ENCODE peak calls at places on chromosomes 16 and 17, in six cellular contexts. One of them, this sample, is unnamed.

GRCh38 chr16:62077998-62078397 is 41.8 kb upstream of the CDH8 start:
- DNase-seq in fibroblast of villous mesenchyme: no peak
- DNase-seq in T-helper 1 cell: no peak
- DNase-seq in left ventricle myocardium inferior: no peak
- DNase-seq in activated naive CD8-positive, alpha-beta T cell treated with anti-CD3 and anti-CD28 coated beads for 36 hours: no peak
- DNase-seq in kidney tubule cell: no peak
- DNase-seq in this sample: peak

GRCh38 chr17:73546770-73547345 is 97.4 kb downstream of the SDK2 start:
- DNase-seq in fibroblast of villous mesenchyme: peak
- DNase-seq in T-helper 1 cell: no peak
- DNase-seq in left ventricle myocardium inferior: no peak
- DNase-seq in activated naive CD8-positive, alpha-beta T cell treated with anti-CD3 and anti-CD28 coated beads for 36 hours: peak
- DNase-seq in kidney tubule cell: peak
- DNase-seq in this sample: no peak

GRCh38 chr17:39668141-39668924 is at the start of gene PNMT:
- DNase-seq in fibroblast of villous mesenchyme: peak
- DNase-seq in T-helper 1 cell: peak
- DNase-seq in left ventricle myocardium inferior: peak
- DNase-seq in activated naive CD8-positive, alpha-beta T cell treated with anti-CD3 and anti-CD28 coated beads for 36 hours: peak
- DNase-seq in kidney tubule cell: peak
- DNase-seq in this sample: no peak

GRCh38 chr17:34474706-34475105 is 104.7 kb upstream of the TMEM132E start:
- DNase-seq in fibroblast of villous mesenchyme: no peak
- DNase-seq in T-helper 1 cell: no peak
- DNase-seq in left ventricle myocardium inferior: no peak
- DNase-seq in activated naive CD8-positive, alpha-beta T cell treated with anti-CD3 and anti-CD28 coated beads for 36 hours: no peak
- DNase-seq in kidney tubule cell: no peak
- DNase-seq in this sample: no peak

GRCh38 chr17:10053976-10054551 is 144.3 kb downstream of the GAS7 start:
- DNase-seq in fibroblast of villous mesenchyme: no peak
- DNase-seq in T-helper 1 cell: no peak
- DNase-seq in left ventricle myocardium inferior: no peak
- DNase-seq in activated naive CD8-positive, alpha-beta T cell treated with anti-CD3 and anti-CD28 coated beads for 36 hours: no peak
- DNase-seq in kidney tubule cell: no peak
- DNase-seq in this sample: no peak

GRCh38 chr17:82599674-82600661 is 48.3 kb downstream of the WDR45B start:
- DNase-seq in fibroblast of villous mesenchyme: no peak
- DNase-seq in T-helper 1 cell: no peak
- DNase-seq in left ventricle myocardium inferior: no peak
- DNase-seq in activated naive CD8-positive, alpha-beta T cell treated with anti-CD3 and anti-CD28 coated beads for 36 hours: no peak
- DNase-seq in kidney tubule cell: no peak
- DNase-seq in this sample: no peak

GRCh38 chr17:62672957-62673356 is 45.5 kb downstream of the MRC2 start:
- DNase-seq in fibroblast of villous mesenchyme: no peak
- DNase-seq in T-helper 1 cell: no peak
- DNase-seq in left ventricle myocardium inferior: no peak
- DNase-seq in activated naive CD8-positive, alpha-beta T cell treated with anti-CD3 and anti-CD28 coated beads for 36 hours: no peak
- DNase-seq in kidney tubule cell: no peak
- DNase-seq in this sample: no peak

GRCh38 chr17:58525239-58525638 is 10.8 kb upstream of the MTMR4 start:
- DNase-seq in fibroblast of villous mesenchyme: peak
- DNase-seq in T-helper 1 cell: no peak
- DNase-seq in left ventricle myocardium inferior: peak
- DNase-seq in activated naive CD8-positive, alpha-beta T cell treated with anti-CD3 and anti-CD28 coated beads for 36 hours: no peak
- DNase-seq in kidney tubule cell: no peak
- DNase-seq in this sample: no peak

GRCh38 chr16:55263271-55264250 is 60.4 kb upstream of the IRX6 start:
- DNase-seq in fibroblast of villous mesenchyme: no peak
- DNase-seq in T-helper 1 cell: no peak
- DNase-seq in left ventricle myocardium inferior: no peak
- DNase-seq in activated naive CD8-positive, alpha-beta T cell treated with anti-CD3 and anti-CD28 coated beads for 36 hours: no peak
- DNase-seq in kidney tubule cell: no peak
- DNase-seq in this sample: no peak

GRCh38 chr16:81189100-81189664 is 49.3 kb upstream of the BCO1 start:
- DNase-seq in fibroblast of villous mesenchyme: peak
- DNase-seq in T-helper 1 cell: no peak
- DNase-seq in left ventricle myocardium inferior: peak
- DNase-seq in activated naive CD8-positive, alpha-beta T cell treated with anti-CD3 and anti-CD28 coated beads for 36 hours: no peak
- DNase-seq in kidney tubule cell: no peak
- DNase-seq in this sample: no peak

GRCh38 chr17:30113213-30113612 is 3.4 kb upstream of the NSRP1 start:
- DNase-seq in fibroblast of villous mesenchyme: peak
- DNase-seq in T-helper 1 cell: no peak
- DNase-seq in left ventricle myocardium inferior: no peak
- DNase-seq in activated naive CD8-positive, alpha-beta T cell treated with anti-CD3 and anti-CD28 coated beads for 36 hours: peak
- DNase-seq in kidney tubule cell: peak
- DNase-seq in this sample: peak

GRCh38 chr16:67910162-67910561 is 17.1 kb downstream of the PSKH1 start:
- DNase-seq in fibroblast of villous mesenchyme: peak
- DNase-seq in T-helper 1 cell: no peak
- DNase-seq in left ventricle myocardium inferior: no peak
- DNase-seq in activated naive CD8-positive, alpha-beta T cell treated with anti-CD3 and anti-CD28 coated beads for 36 hours: peak
- DNase-seq in kidney tubule cell: no peak
- DNase-seq in this sample: no peak

GRCh38 chr16:84141143-84141670 is 3.8 kb downstream of the HSDL1 start:
- DNase-seq in fibroblast of villous mesenchyme: no peak
- DNase-seq in T-helper 1 cell: no peak
- DNase-seq in left ventricle myocardium inferior: no peak
- DNase-seq in activated naive CD8-positive, alpha-beta T cell treated with anti-CD3 and anti-CD28 coated beads for 36 hours: peak
- DNase-seq in kidney tubule cell: no peak
- DNase-seq in this sample: no peak

GRCh38 chr17:7838291-7839075 is 4.5 kb downstream of the KDM6B start:
- DNase-seq in fibroblast of villous mesenchyme: peak
- DNase-seq in T-helper 1 cell: no peak
- DNase-seq in left ventricle myocardium inferior: no peak
- DNase-seq in activated naive CD8-positive, alpha-beta T cell treated with anti-CD3 and anti-CD28 coated beads for 36 hours: peak
- DNase-seq in kidney tubule cell: peak
- DNase-seq in this sample: no peak

GRCh38 chr17:44749076-44750020 is 9.4 kb upstream of the ADAM11 start:
- DNase-seq in fibroblast of villous mesenchyme: no peak
- DNase-seq in T-helper 1 cell: no peak
- DNase-seq in left ventricle myocardium inferior: peak
- DNase-seq in activated naive CD8-positive, alpha-beta T cell treated with anti-CD3 and anti-CD28 coated beads for 36 hours: no peak
- DNase-seq in kidney tubule cell: no peak
- DNase-seq in this sample: no peak

GRCh38 chr16:85173077-85173980 is 61.1 kb upstream of the CIBAR2 start:
- DNase-seq in fibroblast of villous mesenchyme: peak
- DNase-seq in T-helper 1 cell: no peak
- DNase-seq in left ventricle myocardium inferior: no peak
- DNase-seq in activated naive CD8-positive, alpha-beta T cell treated with anti-CD3 and anti-CD28 coated beads for 36 hours: no peak
- DNase-seq in kidney tubule cell: peak
- DNase-seq in this sample: no peak

GRCh38 chr17:22310717-22311686 is 618.7 kb downstream of the KCNJ18 start:
- DNase-seq in fibroblast of villous mesenchyme: no peak
- DNase-seq in T-helper 1 cell: no peak
- DNase-seq in left ventricle myocardium inferior: no peak
- DNase-seq in activated naive CD8-positive, alpha-beta T cell treated with anti-CD3 and anti-CD28 coated beads for 36 hours: no peak
- DNase-seq in kidney tubule cell: no peak
- DNase-seq in this sample: no peak

GRCh38 chr16:1379863-1380174 is 28.1 kb downstream of the GNPTG start:
- DNase-seq in fibroblast of villous mesenchyme: no peak
- DNase-seq in T-helper 1 cell: no peak
- DNase-seq in left ventricle myocardium inferior: no peak
- DNase-seq in activated naive CD8-positive, alpha-beta T cell treated with anti-CD3 and anti-CD28 coated beads for 36 hours: no peak
- DNase-seq in kidney tubule cell: no peak
- DNase-seq in this sample: peak

GRCh38 chr16:50114357-50115129 is 38.6 kb upstream of the TENT4B start:
- DNase-seq in fibroblast of villous mesenchyme: no peak
- DNase-seq in T-helper 1 cell: no peak
- DNase-seq in left ventricle myocardium inferior: no peak
- DNase-seq in activated naive CD8-positive, alpha-beta T cell treated with anti-CD3 and anti-CD28 coated beads for 36 hours: no peak
- DNase-seq in kidney tubule cell: peak
- DNase-seq in this sample: peak

GRCh38 chr16:58651965-58652348 is 22.3 kb upstream of the CNOT1 start:
- DNase-seq in fibroblast of villous mesenchyme: peak
- DNase-seq in T-helper 1 cell: no peak
- DNase-seq in left ventricle myocardium inferior: no peak
- DNase-seq in activated naive CD8-positive, alpha-beta T cell treated with anti-CD3 and anti-CD28 coated beads for 36 hours: no peak
- DNase-seq in kidney tubule cell: peak
- DNase-seq in this sample: peak

GRCh38 chr16:53743149-53743566 is 39.2 kb downstream of the FTO start:
- DNase-seq in fibroblast of villous mesenchyme: peak
- DNase-seq in T-helper 1 cell: no peak
- DNase-seq in left ventricle myocardium inferior: no peak
- DNase-seq in activated naive CD8-positive, alpha-beta T cell treated with anti-CD3 and anti-CD28 coated beads for 36 hours: no peak
- DNase-seq in kidney tubule cell: peak
- DNase-seq in this sample: peak

GRCh38 chr17:57294075-57294474 is 37.8 kb downstream of the MSI2 start:
- DNase-seq in fibroblast of villous mesenchyme: no peak
- DNase-seq in T-helper 1 cell: no peak
- DNase-seq in left ventricle myocardium inferior: no peak
- DNase-seq in activated naive CD8-positive, alpha-beta T cell treated with anti-CD3 and anti-CD28 coated beads for 36 hours: no peak
- DNase-seq in kidney tubule cell: no peak
- DNase-seq in this sample: no peak

GRCh38 chr16:68229431-68230175 is 6.3 kb downstream of the ESRP2 start:
- DNase-seq in fibroblast of villous mesenchyme: peak
- DNase-seq in T-helper 1 cell: peak
- DNase-seq in left ventricle myocardium inferior: no peak
- DNase-seq in activated naive CD8-positive, alpha-beta T cell treated with anti-CD3 and anti-CD28 coated beads for 36 hours: no peak
- DNase-seq in kidney tubule cell: peak
- DNase-seq in this sample: peak

GRCh38 chr17:49409066-49409465 is 5.6 kb downstream of the PHB1 start:
- DNase-seq in fibroblast of villous mesenchyme: no peak
- DNase-seq in T-helper 1 cell: no peak
- DNase-seq in left ventricle myocardium inferior: no peak
- DNase-seq in activated naive CD8-positive, alpha-beta T cell treated with anti-CD3 and anti-CD28 coated beads for 36 hours: no peak
- DNase-seq in kidney tubule cell: no peak
- DNase-seq in this sample: no peak

GRCh38 chr16:3980311-3981111 is 100.0 kb upstream of the CREBBP start:
- DNase-seq in fibroblast of villous mesenchyme: peak
- DNase-seq in T-helper 1 cell: no peak
- DNase-seq in left ventricle myocardium inferior: no peak
- DNase-seq in activated naive CD8-positive, alpha-beta T cell treated with anti-CD3 and anti-CD28 coated beads for 36 hours: no peak
- DNase-seq in kidney tubule cell: peak
- DNase-seq in this sample: peak

GRCh38 chr17:72613411-72614292 is 478.8 kb downstream of the SLC39A11 start:
- DNase-seq in fibroblast of villous mesenchyme: no peak
- DNase-seq in T-helper 1 cell: no peak
- DNase-seq in left ventricle myocardium inferior: no peak
- DNase-seq in activated naive CD8-positive, alpha-beta T cell treated with anti-CD3 and anti-CD28 coated beads for 36 hours: no peak
- DNase-seq in kidney tubule cell: peak
- DNase-seq in this sample: peak

GRCh38 chr17:27422601-27423000 is 33.6 kb upstream of the KSR1 start:
- DNase-seq in fibroblast of villous mesenchyme: no peak
- DNase-seq in T-helper 1 cell: no peak
- DNase-seq in left ventricle myocardium inferior: no peak
- DNase-seq in activated naive CD8-positive, alpha-beta T cell treated with anti-CD3 and anti-CD28 coated beads for 36 hours: no peak
- DNase-seq in kidney tubule cell: no peak
- DNase-seq in this sample: no peak

GRCh38 chr17:35245196-35245486 is 2.3 kb downstream of the SLFN5 start:
- DNase-seq in fibroblast of villous mesenchyme: peak
- DNase-seq in T-helper 1 cell: no peak
- DNase-seq in left ventricle myocardium inferior: no peak
- DNase-seq in activated naive CD8-positive, alpha-beta T cell treated with anti-CD3 and anti-CD28 coated beads for 36 hours: peak
- DNase-seq in kidney tubule cell: peak
- DNase-seq in this sample: peak

GRCh38 chr16:49474741-49475140 is 101.1 kb downstream of the C16orf78 start:
- DNase-seq in fibroblast of villous mesenchyme: no peak
- DNase-seq in T-helper 1 cell: no peak
- DNase-seq in left ventricle myocardium inferior: no peak
- DNase-seq in activated naive CD8-positive, alpha-beta T cell treated with anti-CD3 and anti-CD28 coated beads for 36 hours: no peak
- DNase-seq in kidney tubule cell: no peak
- DNase-seq in this sample: no peak

GRCh38 chr17:28849281-28849680 is 5.5 kb upstream of the ERAL1 start:
- DNase-seq in fibroblast of villous mesenchyme: peak
- DNase-seq in T-helper 1 cell: no peak
- DNase-seq in left ventricle myocardium inferior: no peak
- DNase-seq in activated naive CD8-positive, alpha-beta T cell treated with anti-CD3 and anti-CD28 coated beads for 36 hours: no peak
- DNase-seq in kidney tubule cell: no peak
- DNase-seq in this sample: no peak

GRCh38 chr17:2400474-2400866 is 390 bp downstream of the MNT start:
- DNase-seq in fibroblast of villous mesenchyme: peak
- DNase-seq in T-helper 1 cell: peak
- DNase-seq in left ventricle myocardium inferior: peak
- DNase-seq in activated naive CD8-positive, alpha-beta T cell treated with anti-CD3 and anti-CD28 coated beads for 36 hours: peak
- DNase-seq in kidney tubule cell: peak
- DNase-seq in this sample: peak

GRCh38 chr16:26525856-26526255 is 540.9 kb upstream of the C16orf82 start:
- DNase-seq in fibroblast of villous mesenchyme: no peak
- DNase-seq in T-helper 1 cell: no peak
- DNase-seq in left ventricle myocardium inferior: no peak
- DNase-seq in activated naive CD8-positive, alpha-beta T cell treated with anti-CD3 and anti-CD28 coated beads for 36 hours: no peak
- DNase-seq in kidney tubule cell: no peak
- DNase-seq in this sample: no peak

GRCh38 chr17:78154903-78155811 is 9.0 kb downstream of the C17orf99 start:
- DNase-seq in fibroblast of villous mesenchyme: no peak
- DNase-seq in T-helper 1 cell: no peak
- DNase-seq in left ventricle myocardium inferior: no peak
- DNase-seq in activated naive CD8-positive, alpha-beta T cell treated with anti-CD3 and anti-CD28 coated beads for 36 hours: no peak
- DNase-seq in kidney tubule cell: peak
- DNase-seq in this sample: no peak

GRCh38 chr17:27232328-27232727 is 61.6 kb upstream of the WSB1 start:
- DNase-seq in fibroblast of villous mesenchyme: no peak
- DNase-seq in T-helper 1 cell: no peak
- DNase-seq in left ventricle myocardium inferior: no peak
- DNase-seq in activated naive CD8-positive, alpha-beta T cell treated with anti-CD3 and anti-CD28 coated beads for 36 hours: no peak
- DNase-seq in kidney tubule cell: no peak
- DNase-seq in this sample: no peak

GRCh38 chr17:80847506-80848230 is 144.0 kb upstream of the CHMP6 start:
- DNase-seq in fibroblast of villous mesenchyme: no peak
- DNase-seq in T-helper 1 cell: no peak
- DNase-seq in left ventricle myocardium inferior: no peak
- DNase-seq in activated naive CD8-positive, alpha-beta T cell treated with anti-CD3 and anti-CD28 coated beads for 36 hours: peak
- DNase-seq in kidney tubule cell: no peak
- DNase-seq in this sample: no peak

GRCh38 chr17:39636927-39637736 is at the start of gene STARD3:
- DNase-seq in fibroblast of villous mesenchyme: peak
- DNase-seq in T-helper 1 cell: peak
- DNase-seq in left ventricle myocardium inferior: peak
- DNase-seq in activated naive CD8-positive, alpha-beta T cell treated with anti-CD3 and anti-CD28 coated beads for 36 hours: peak
- DNase-seq in kidney tubule cell: peak
- DNase-seq in this sample: peak

This sample was measured in Caki2.